ENCODE peak calls at places on chromosome X, in seven cellular contexts. P is DMS153; N is A172; C is CD8-positive, alpha-beta T cell; E is GM19239; D is hypothalamus; S is endothelial cell. K is an unnamed sample.

GRCh38 chrX:23742174-23742692 is 843 bp downstream of the ACOT9 start:
- DNase-seq in C (peak; percentile 4), D (peak; percentile 0), S (no peak), E (no peak), N (peak; percentile 89), P (no peak), K (no peak)

GRCh38 chrX:42515939-42516338 is 262.0 kb downstream of the PPP1R2C start:
- DNase-seq in E (no peak), S (no peak), P (no peak), D (no peak), C (no peak), N (no peak), K (no peak)

GRCh38 chrX:53246231-53246630 is 21.2 kb upstream of the KDM5C start:
- DNase-seq in D (no peak), S (no peak), E (no peak), N (no peak), P (no peak), C (no peak), K (no peak)

GRCh38 chrX:47523713-47524166 is 37.3 kb upstream of the ARAF start:
- DNase-seq in D (no peak), S (peak; percentile 4), P (no peak), C (no peak), N (no peak), E (no peak), K (no peak)

GRCh38 chrX:41607264-41607832 is 81.4 kb upstream of the GPR34 start:
- DNase-seq in D (no peak), S (no peak), E (no peak), P (no peak), N (no peak), C (no peak), K (no peak)

GRCh38 chrX:30880058-30880457 is 9.0 kb downstream of the TAB3 start:
- DNase-seq in E (no peak), D (no peak), S (no peak), P (no peak), C (no peak), N (no peak), K (no peak)

GRCh38 chrX:154014429-154015380 is 5.0 kb downstream of the IRAK1 start:
- DNase-seq in N (no peak), C (no peak), D (no peak), E (no peak), P (no peak), S (no peak), K (no peak)

GRCh38 chrX:47420264-47420663 is 49.9 kb downstream of the ZNF157 start:
- DNase-seq in D (no peak), E (no peak), N (no peak), P (no peak), C (no peak), S (no peak), K (no peak)

GRCh38 chrX:38347136-38347535 is 5.3 kb upstream of the OTC start:
- DNase-seq in P (no peak), N (peak; percentile 56), D (no peak), C (no peak), E (no peak), S (peak; percentile 6), K (no peak)

GRCh38 chrX:138711399-138712347 is at the start of gene FGF13:
- DNase-seq in D (peak; percentile 1), N (no peak), S (peak; percentile 46), E (no peak), P (peak; percentile 1), C (no peak), K (no peak)